ENCODE peak calls at places on chromosomes 6 and 20, in ten cellular contexts. One of them, this sample, is unnamed.

GRCh38 chr20:58020656-58021454 is 207.6 kb downstream of the ANKRD60 start:
- DNase-seq in right lobe of liver: peak; percentile 35
- DNase-seq in PC-3: no peak
- DNase-seq in Karpas-422: no peak
- DNase-seq in NT2/D1: no peak
- DNase-seq in A673: no peak
- DNase-seq in astrocyte: no peak
- DNase-seq in IMR-90: no peak
- DNase-seq in aorta: peak; percentile 74
- DNase-seq in HCT116: no peak
- DNase-seq in this sample: no peak

GRCh38 chr6:72787521-72788031 is 165.7 kb downstream of the KCNQ5 start:
- DNase-seq in Karpas-422: no peak
- DNase-seq in right lobe of liver: no peak
- DNase-seq in A673: peak; percentile 51
- DNase-seq in aorta: no peak
- DNase-seq in HCT116: no peak
- DNase-seq in NT2/D1: no peak
- DNase-seq in PC-3: peak; percentile 59
- DNase-seq in IMR-90: peak; percentile 78
- DNase-seq in astrocyte: peak; percentile 88
- DNase-seq in this sample: no peak

GRCh38 chr6:44131880-44132279 is 4.5 kb downstream of the TMEM63B start:
- DNase-seq in PC-3: no peak
- DNase-seq in A673: no peak
- DNase-seq in Karpas-422: no peak
- DNase-seq in right lobe of liver: no peak
- DNase-seq in IMR-90: no peak
- DNase-seq in astrocyte: no peak
- DNase-seq in NT2/D1: no peak
- DNase-seq in HCT116: no peak
- DNase-seq in aorta: no peak
- DNase-seq in this sample: no peak

GRCh38 chr20:9629821-9630220 is 115.4 kb downstream of the LAMP5 start:
- DNase-seq in astrocyte: no peak
- DNase-seq in aorta: no peak
- DNase-seq in IMR-90: no peak
- DNase-seq in HCT116: no peak
- DNase-seq in PC-3: no peak
- DNase-seq in A673: no peak
- DNase-seq in right lobe of liver: no peak
- DNase-seq in Karpas-422: no peak
- DNase-seq in NT2/D1: no peak
- DNase-seq in this sample: no peak

GRCh38 chr20:19785173-19785799 is 27.2 kb downstream of the RIN2 start:
- DNase-seq in PC-3: no peak
- DNase-seq in aorta: no peak
- DNase-seq in A673: no peak
- DNase-seq in NT2/D1: no peak
- DNase-seq in right lobe of liver: no peak
- DNase-seq in astrocyte: peak; percentile 75
- DNase-seq in HCT116: no peak
- DNase-seq in Karpas-422: no peak
- DNase-seq in IMR-90: peak; percentile 68
- DNase-seq in this sample: no peak

GRCh38 chr6:142914371-142914770 is 30.6 kb downstream of the HIVEP2 start:
- DNase-seq in astrocyte: no peak
- DNase-seq in NT2/D1: no peak
- DNase-seq in Karpas-422: no peak
- DNase-seq in HCT116: no peak
- DNase-seq in right lobe of liver: no peak
- DNase-seq in A673: no peak
- DNase-seq in IMR-90: no peak
- DNase-seq in aorta: no peak
- DNase-seq in PC-3: no peak
- DNase-seq in this sample: no peak

GRCh38 chr20:20685635-20686034 is 26.8 kb downstream of the RALGAPA2 start:
- DNase-seq in IMR-90: no peak
- DNase-seq in Karpas-422: no peak
- DNase-seq in right lobe of liver: peak; percentile 59
- DNase-seq in aorta: no peak
- DNase-seq in astrocyte: no peak
- DNase-seq in NT2/D1: no peak
- DNase-seq in PC-3: no peak
- DNase-seq in A673: no peak
- DNase-seq in HCT116: no peak
- DNase-seq in this sample: no peak

GRCh38 chr20:3199976-3200755 is 4.3 kb downstream of the DDRGK1 start:
- DNase-seq in aorta: no peak
- DNase-seq in Karpas-422: no peak
- DNase-seq in A673: no peak
- DNase-seq in PC-3: no peak
- DNase-seq in astrocyte: no peak
- DNase-seq in IMR-90: no peak
- DNase-seq in right lobe of liver: no peak
- DNase-seq in HCT116: no peak
- DNase-seq in NT2/D1: no peak
- DNase-seq in this sample: no peak

GRCh38 chr6:80637312-80637711 is 530.8 kb downstream of the BCKDHB start:
- DNase-seq in PC-3: no peak
- DNase-seq in A673: no peak
- DNase-seq in NT2/D1: no peak
- DNase-seq in HCT116: no peak
- DNase-seq in Karpas-422: no peak
- DNase-seq in IMR-90: peak; percentile 53
- DNase-seq in aorta: no peak
- DNase-seq in right lobe of liver: no peak
- DNase-seq in astrocyte: peak; percentile 54
- DNase-seq in this sample: no peak

DNA sequence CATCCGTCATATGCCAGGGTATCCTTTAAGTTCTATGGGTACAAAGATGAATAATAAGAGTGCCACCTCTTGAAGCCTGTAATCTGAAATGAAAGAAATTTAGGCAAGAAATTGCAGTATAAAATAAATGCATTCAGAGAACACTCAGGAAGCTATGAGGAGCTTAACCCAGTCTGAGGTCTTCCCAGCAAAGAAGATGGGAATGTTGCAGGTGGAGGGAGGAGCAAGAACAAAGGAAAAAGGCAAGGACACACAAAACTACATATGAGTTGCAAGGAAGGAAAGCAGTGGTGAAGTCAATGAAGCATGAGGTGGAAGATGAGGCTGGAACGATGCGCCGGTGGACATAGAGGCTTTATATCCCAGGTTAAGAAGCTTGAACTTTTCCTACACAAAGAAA is 67.0 kb upstream of the DST start:
- DNase-seq in IMR-90: no peak
- DNase-seq in HCT116: no peak
- DNase-seq in NT2/D1: no peak
- DNase-seq in PC-3: no peak
- DNase-seq in A673: no peak
- DNase-seq in astrocyte: no peak
- DNase-seq in Karpas-422: no peak
- DNase-seq in aorta: no peak
- DNase-seq in right lobe of liver: no peak
- DNase-seq in this sample: no peak
- H3K4me1 ChIP-seq in IMR-90: peaks cover 22% of the 10 kb centered on the region
- H3K4me1 ChIP-seq in HCT116: peaks cover 88% of the 10 kb centered on the region
- H3K4me1 ChIP-seq in NT2/D1: no peaks in the 10 kb centered on the region
- H3K4me1 ChIP-seq in PC-3: peaks cover 45% of the 10 kb centered on the region
- H3K4me1 ChIP-seq in A673: peaks cover 20% of the 10 kb centered on the region
- H3K4me1 ChIP-seq in astrocyte: peaks cover 35% of the 10 kb centered on the region
- H3K4me1 ChIP-seq in Karpas-422: no peaks in the 10 kb centered on the region
- H3K4me1 ChIP-seq in aorta: no peaks in the 10 kb centered on the region
- H3K4me1 ChIP-seq in right lobe of liver: peaks cover 4% of the 10 kb centered on the region
- H3K4me1 ChIP-seq in this sample: peaks cover 54% of the 10 kb centered on the region

DNA sequence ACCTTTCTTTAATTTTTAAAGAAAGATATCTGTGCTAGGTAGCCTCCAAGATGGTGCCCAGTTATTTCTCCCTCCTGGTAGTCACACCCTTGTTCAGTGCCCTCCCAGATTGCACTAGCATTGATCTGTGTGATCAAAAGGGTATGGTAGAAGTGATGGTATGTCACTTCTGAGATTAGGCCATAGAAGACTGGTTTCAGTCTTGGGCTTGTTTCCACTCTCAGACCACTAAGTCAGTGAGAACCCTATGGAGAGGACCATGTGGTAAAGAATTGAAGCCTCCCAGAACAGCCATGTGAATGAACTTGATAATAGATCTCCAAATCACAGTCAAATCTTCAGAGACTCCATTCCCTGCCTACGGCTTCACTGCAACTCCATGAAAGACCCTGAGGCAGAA is 57.3 kb downstream of the THEMIS start:
- DNase-seq in astrocyte: no peak
- DNase-seq in IMR-90: no peak
- DNase-seq in NT2/D1: no peak
- DNase-seq in HCT116: no peak
- DNase-seq in PC-3: no peak
- DNase-seq in aorta: no peak
- DNase-seq in right lobe of liver: no peak
- DNase-seq in A673: no peak
- DNase-seq in Karpas-422: no peak
- DNase-seq in this sample: no peak
- H3K4me3 ChIP-seq in astrocyte: no peak overlapping the region
- H3K4me3 ChIP-seq in IMR-90: no peak overlapping the region
- H3K4me3 ChIP-seq in NT2/D1: no peak overlapping the region
- H3K4me3 ChIP-seq in HCT116: no peak overlapping the region
- H3K4me3 ChIP-seq in PC-3: no peak overlapping the region
- H3K4me3 ChIP-seq in aorta: no peak overlapping the region
- H3K4me3 ChIP-seq in right lobe of liver: no peak overlapping the region
- H3K4me3 ChIP-seq in A673: no peak overlapping the region
- H3K4me3 ChIP-seq in Karpas-422: no peak overlapping the region
- H3K4me3 ChIP-seq in this sample: no peak overlapping the region

GRCh38 chr6:33698494-33698893 is 13.0 kb downstream of the UQCC2 start:
- DNase-seq in astrocyte: no peak
- DNase-seq in PC-3: no peak
- DNase-seq in Karpas-422: peak; percentile 52
- DNase-seq in HCT116: no peak
- DNase-seq in right lobe of liver: no peak
- DNase-seq in NT2/D1: no peak
- DNase-seq in A673: no peak
- DNase-seq in IMR-90: no peak
- DNase-seq in aorta: no peak
- DNase-seq in this sample: no peak

GRCh38 chr6:33702345-33702977 is 9.0 kb downstream of the UQCC2 start:
- DNase-seq in PC-3: peak; percentile 66
- DNase-seq in NT2/D1: peak; percentile 36
- DNase-seq in A673: peak; percentile 53
- DNase-seq in right lobe of liver: no peak
- DNase-seq in aorta: no peak
- DNase-seq in IMR-90: peak; percentile 61
- DNase-seq in HCT116: peak; percentile 37
- DNase-seq in astrocyte: peak; percentile 23
- DNase-seq in Karpas-422: peak; percentile 78
- DNase-seq in this sample: no peak

GRCh38 chr6:33699739-33700138 is 11.8 kb downstream of the UQCC2 start:
- DNase-seq in aorta: no peak
- DNase-seq in right lobe of liver: no peak
- DNase-seq in PC-3: no peak
- DNase-seq in NT2/D1: no peak
- DNase-seq in HCT116: no peak
- DNase-seq in A673: no peak
- DNase-seq in astrocyte: no peak
- DNase-seq in IMR-90: no peak
- DNase-seq in Karpas-422: no peak
- DNase-seq in this sample: no peak

GRCh38 chr6:33699131-33699530 is 12.4 kb downstream of the UQCC2 start:
- DNase-seq in Karpas-422: peak; percentile 59
- DNase-seq in astrocyte: no peak
- DNase-seq in NT2/D1: no peak
- DNase-seq in right lobe of liver: no peak
- DNase-seq in HCT116: no peak
- DNase-seq in PC-3: no peak
- DNase-seq in aorta: no peak
- DNase-seq in A673: no peak
- DNase-seq in IMR-90: no peak
- DNase-seq in this sample: no peak

DNA sequence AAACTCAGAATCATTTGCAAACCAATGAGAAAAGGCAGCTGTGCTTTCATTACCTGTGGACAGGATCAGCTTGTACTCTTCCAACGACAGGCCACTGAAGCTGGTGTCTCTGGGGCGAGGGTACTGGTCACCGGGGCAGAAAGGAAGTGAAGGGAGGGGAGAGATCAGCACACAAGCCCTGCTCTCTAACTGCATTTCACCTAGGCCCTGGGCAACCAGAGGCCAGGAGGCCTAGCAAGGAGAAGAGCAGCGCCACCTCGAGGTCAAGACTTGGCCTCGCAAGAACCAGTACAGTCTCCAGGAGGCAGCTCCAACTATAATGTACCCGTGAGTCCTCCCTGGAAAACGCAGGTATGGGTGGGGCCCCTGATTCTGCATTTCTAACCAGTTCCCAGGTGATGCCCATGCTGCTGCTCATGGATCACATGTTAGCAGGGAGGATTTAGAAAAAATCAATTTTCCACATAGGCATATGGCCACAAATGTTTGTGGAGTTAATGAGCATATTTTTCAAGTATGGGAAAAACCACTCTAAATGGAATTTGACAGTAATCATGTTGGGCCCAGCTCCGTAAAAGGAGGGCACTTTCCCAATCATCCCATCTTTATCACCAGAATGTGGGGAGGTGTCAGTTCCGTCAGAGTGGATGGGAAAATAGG is 11.0 kb downstream of the UQCC2 start:
- DNase-seq in HCT116: peak; percentile 65
- DNase-seq in A673: peak; percentile 82
- DNase-seq in NT2/D1: peak; percentile 68
- DNase-seq in IMR-90: peak; percentile 70
- DNase-seq in Karpas-422: peak; percentile 94
- DNase-seq in right lobe of liver: no peak
- DNase-seq in aorta: peak; percentile 83
- DNase-seq in PC-3: peak; percentile 78
- DNase-seq in astrocyte: peak; percentile 36
- DNase-seq in this sample: no peak
- H3K4me1 ChIP-seq in HCT116: peaks cover 4% of the 10 kb centered on the region
- H3K4me1 ChIP-seq in A673: peaks cover 44% of the 10 kb centered on the region
- H3K4me1 ChIP-seq in NT2/D1: peaks cover 8% of the 10 kb centered on the region
- H3K4me1 ChIP-seq in IMR-90: peaks cover 11% of the 10 kb centered on the region
- H3K4me1 ChIP-seq in Karpas-422: peaks cover 53% of the 10 kb centered on the region
- H3K4me1 ChIP-seq in right lobe of liver: no peaks in the 10 kb centered on the region
- H3K4me1 ChIP-seq in aorta: no peaks in the 10 kb centered on the region
- H3K4me1 ChIP-seq in PC-3: peaks cover 23% of the 10 kb centered on the region
- H3K4me1 ChIP-seq in astrocyte: peaks cover 15% of the 10 kb centered on the region
- H3K4me1 ChIP-seq in this sample: peaks cover 60% of the 10 kb centered on the region

DNA sequence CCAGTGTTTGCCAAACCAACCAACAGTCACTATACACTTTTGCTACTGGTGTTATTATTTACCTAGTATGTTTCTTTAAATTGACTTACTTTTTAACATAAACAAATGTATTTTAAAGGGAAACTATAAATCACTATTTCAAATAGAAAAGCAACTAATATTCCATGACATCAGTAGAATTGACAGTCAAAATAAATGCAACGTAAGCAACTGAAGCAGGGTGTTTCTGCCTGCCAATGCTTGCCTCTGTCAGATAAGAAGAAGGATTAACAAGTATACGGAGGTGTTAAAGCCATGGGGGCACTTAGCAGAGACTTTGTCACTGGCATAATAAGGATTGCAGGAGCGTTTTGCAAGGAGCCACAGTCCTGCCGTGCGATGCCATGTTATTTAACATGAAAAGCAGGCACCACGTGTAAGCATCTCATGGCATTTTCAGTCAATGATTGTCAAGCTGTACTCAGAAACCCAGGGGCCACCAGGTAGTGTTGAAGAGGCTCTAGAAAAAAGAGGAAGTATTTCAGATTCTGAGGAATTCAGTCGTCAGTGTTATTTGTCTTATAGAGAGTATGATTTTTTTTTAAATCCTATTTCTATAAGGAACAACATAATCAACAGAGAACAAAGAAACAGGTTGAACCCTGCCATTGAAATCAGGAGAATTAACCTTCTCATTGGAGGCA is 131.7 kb downstream of the BFSP1 start:
- DNase-seq in aorta: no peak
- DNase-seq in A673: no peak
- DNase-seq in HCT116: no peak
- DNase-seq in PC-3: no peak
- DNase-seq in NT2/D1: no peak
- DNase-seq in astrocyte: no peak
- DNase-seq in IMR-90: no peak
- DNase-seq in Karpas-422: no peak
- DNase-seq in right lobe of liver: no peak
- DNase-seq in this sample: no peak
- H3K4me3 ChIP-seq in aorta: no peak overlapping the region
- H3K4me3 ChIP-seq in A673: no peak overlapping the region
- H3K4me3 ChIP-seq in HCT116: no peak overlapping the region
- H3K4me3 ChIP-seq in PC-3: no peak overlapping the region
- H3K4me3 ChIP-seq in NT2/D1: no peak overlapping the region
- H3K4me3 ChIP-seq in astrocyte: no peak overlapping the region
- H3K4me3 ChIP-seq in IMR-90: no peak overlapping the region
- H3K4me3 ChIP-seq in Karpas-422: no peak overlapping the region
- H3K4me3 ChIP-seq in right lobe of liver: no peak overlapping the region
- H3K4me3 ChIP-seq in this sample: no peak overlapping the region

This sample was measured in left ventricle myocardium inferior.